ENCODE peak calls at places on chromosomes 12 and 14, in nine cellular contexts. D is stimulated activated CD4-positive, alpha-beta T cell treated with anti-CD3 and anti-CD28 coated beads, Interleukin-12 subunit alpha, Interleukin-12 subunit beta, amount 100 ng/mL, for 4 hours; K is neural progenitor cell; E is stomach; B is ureter; L is CD4-positive, alpha-beta memory T cell; R is Calu3; F is NCI-H510A; U is EL. O is an unnamed sample.

GRCh38 chr12:130879781-130880389 is 8.0 kb downstream of the RAN start:
- DNase-seq in D (no peak), K (no peak), E (no peak), B (no peak), L (no peak), R (no peak), F (no peak), U (no peak), O (no peak)

GRCh38 chr12:4015225-4016076 is 142.3 kb upstream of the PARP11 start:
- DNase-seq in D (no peak), K (no peak), E (peak), B (no peak), L (no peak), R (no peak), F (no peak), U (no peak), O (no peak)

GRCh38 chr12:2163172-2163927 is 110.6 kb downstream of the CACNA1C start:
- DNase-seq in D (no peak), K (no peak), E (peak), B (peak), L (no peak), R (peak), F (no peak), U (no peak), O (peak)

GRCh38 chr12:108394196-108394595 is 55.1 kb upstream of the CMKLR1 start:
- DNase-seq in D (no peak), K (no peak), E (no peak), B (no peak), L (no peak), R (no peak), F (no peak), U (no peak), O (no peak)

GRCh38 chr14:76502638-76503037 is 126.7 kb downstream of the ESRRB start:
- DNase-seq in D (no peak), K (no peak), E (no peak), B (no peak), L (no peak), R (no peak), F (no peak), U (no peak), O (no peak)

GRCh38 chr12:48123169-48123568 is 4.0 kb downstream of the PFKM start:
- DNase-seq in D (no peak), K (no peak), E (no peak), B (no peak), L (no peak), R (no peak), F (no peak), U (no peak), O (no peak)

GRCh38 chr12:90239740-90240260 is 531.2 kb upstream of the ATP2B1 start:
- DNase-seq in D (no peak), K (no peak), E (no peak), B (no peak), L (no peak), R (no peak), F (no peak), U (no peak), O (no peak)

GRCh38 chr12:65941388-65941787 is 117.1 kb downstream of the HMGA2 start:
- DNase-seq in D (no peak), K (no peak), E (no peak), B (no peak), L (no peak), R (no peak), F (no peak), U (peak), O (peak)

GRCh38 chr14:64620910-64621309 is 71.1 kb downstream of the PPP1R36 start:
- DNase-seq in D (no peak), K (no peak), E (no peak), B (no peak), L (no peak), R (no peak), F (no peak), U (no peak), O (no peak)

GRCh38 chr14:81449114-81449513 is 49.0 kb upstream of the STON2 start:
- DNase-seq in D (no peak), K (no peak), E (no peak), B (no peak), L (no peak), R (no peak), F (no peak), U (no peak), O (no peak)

GRCh38 chr12:41888285-41888684 is 256.4 kb downstream of the GXYLT1 start:
- DNase-seq in D (no peak), K (no peak), E (no peak), B (no peak), L (no peak), R (no peak), F (no peak), U (no peak), O (no peak)

O was measured in foreskin fibroblast.